ENCODE peak calls at places on chromosome X, in eight cellular contexts. One of them, this sample, is unnamed.

GRCh38 chrX:1673337-1673736 is 58.5 kb downstream of the ASMT start:
- DNase-seq in upper lobe of left lung: no peak
- DNase-seq in MM.1S: peak; percentile 25
- DNase-seq in Calu3: peak; percentile 44
- DNase-seq in tibial artery: peak; percentile 16
- DNase-seq in cardiac muscle cell: peak; percentile 10
- DNase-seq in DND-41: peak; percentile 50
- DNase-seq in cardiac fibroblast: peak; percentile 44
- DNase-seq in this sample: no peak

GRCh38 chrX:29136904-29137303 is 549.7 kb downstream of the IL1RAPL1 start:
- DNase-seq in upper lobe of left lung: no peak
- DNase-seq in MM.1S: no peak
- DNase-seq in Calu3: no peak
- DNase-seq in tibial artery: no peak
- DNase-seq in cardiac muscle cell: no peak
- DNase-seq in DND-41: no peak
- DNase-seq in cardiac fibroblast: no peak
- DNase-seq in this sample: no peak

GRCh38 chrX:153724252-153725038 is at the start of the genes ABCD1 and BCAP31:
- DNase-seq in upper lobe of left lung: peak; percentile 98
- DNase-seq in MM.1S: peak; percentile 85
- DNase-seq in Calu3: peak; percentile 95
- DNase-seq in tibial artery: peak; percentile 94
- DNase-seq in cardiac muscle cell: peak; percentile 90
- DNase-seq in DND-41: peak; percentile 90
- DNase-seq in cardiac fibroblast: peak; percentile 83
- DNase-seq in this sample: peak; percentile 44

GRCh38 chrX:121479406-121479805 is 432.0 kb downstream of the GLUD2 start:
- DNase-seq in upper lobe of left lung: no peak
- DNase-seq in MM.1S: no peak
- DNase-seq in Calu3: no peak
- DNase-seq in tibial artery: no peak
- DNase-seq in cardiac muscle cell: no peak
- DNase-seq in DND-41: no peak
- DNase-seq in cardiac fibroblast: peak; percentile 1
- DNase-seq in this sample: no peak

GRCh38 chrX:51332188-51332942 is at the start of gene NUDT10:
- DNase-seq in upper lobe of left lung: peak; percentile 88
- DNase-seq in MM.1S: no peak
- DNase-seq in Calu3: no peak
- DNase-seq in tibial artery: peak; percentile 67
- DNase-seq in cardiac muscle cell: peak; percentile 86
- DNase-seq in DND-41: no peak
- DNase-seq in cardiac fibroblast: no peak
- DNase-seq in this sample: no peak

GRCh38 chrX:103220511-103221406 is 5.9 kb downstream of the BEX4 start:
- DNase-seq in upper lobe of left lung: peak; percentile 71
- DNase-seq in MM.1S: no peak
- DNase-seq in Calu3: no peak
- DNase-seq in tibial artery: no peak
- DNase-seq in cardiac muscle cell: no peak
- DNase-seq in DND-41: no peak
- DNase-seq in cardiac fibroblast: no peak
- DNase-seq in this sample: no peak

GRCh38 chrX:18424482-18425198 is 768 bp upstream of the CDKL5 start:
- DNase-seq in upper lobe of left lung: no peak
- DNase-seq in MM.1S: peak; percentile 33
- DNase-seq in Calu3: no peak
- DNase-seq in tibial artery: no peak
- DNase-seq in cardiac muscle cell: peak; percentile 53
- DNase-seq in DND-41: peak; percentile 39
- DNase-seq in cardiac fibroblast: peak; percentile 33
- DNase-seq in this sample: no peak

GRCh38 chrX:36445576-36445975 is 526.0 kb downstream of the CFAP47 start:
- DNase-seq in upper lobe of left lung: no peak
- DNase-seq in MM.1S: peak; percentile 46
- DNase-seq in Calu3: no peak
- DNase-seq in tibial artery: no peak
- DNase-seq in cardiac muscle cell: no peak
- DNase-seq in DND-41: no peak
- DNase-seq in cardiac fibroblast: no peak
- DNase-seq in this sample: no peak

GRCh38 chrX:76064825-76065224 is 108.0 kb upstream of the PBDC1 start:
- DNase-seq in upper lobe of left lung: no peak
- DNase-seq in MM.1S: no peak
- DNase-seq in Calu3: no peak
- DNase-seq in tibial artery: no peak
- DNase-seq in cardiac muscle cell: no peak
- DNase-seq in DND-41: no peak
- DNase-seq in cardiac fibroblast: no peak
- DNase-seq in this sample: no peak

GRCh38 chrX:2967998-2968909 is 38.1 kb upstream of the ARSH start:
- DNase-seq in upper lobe of left lung: no peak
- DNase-seq in MM.1S: no peak
- DNase-seq in Calu3: no peak
- DNase-seq in tibial artery: no peak
- DNase-seq in cardiac muscle cell: no peak
- DNase-seq in DND-41: no peak
- DNase-seq in cardiac fibroblast: peak; percentile 49
- DNase-seq in this sample: peak; percentile 53

GRCh38 chrX:130093271-130093670 is 17.0 kb downstream of the ELF4 start:
- DNase-seq in upper lobe of left lung: no peak
- DNase-seq in MM.1S: no peak
- DNase-seq in Calu3: no peak
- DNase-seq in tibial artery: no peak
- DNase-seq in cardiac muscle cell: no peak
- DNase-seq in DND-41: no peak
- DNase-seq in cardiac fibroblast: no peak
- DNase-seq in this sample: no peak

GRCh38 chrX:56764153-56764974 is 35.3 kb downstream of the NBDY start:
- DNase-seq in upper lobe of left lung: peak; percentile 37
- DNase-seq in MM.1S: peak; percentile 90
- DNase-seq in Calu3: peak; percentile 52
- DNase-seq in tibial artery: no peak
- DNase-seq in cardiac muscle cell: peak; percentile 41
- DNase-seq in DND-41: peak; percentile 78
- DNase-seq in cardiac fibroblast: peak; percentile 79
- DNase-seq in this sample: peak; percentile 85

GRCh38 chrX:9942086-9942485 is 25.1 kb upstream of the CLDN34 start:
- DNase-seq in upper lobe of left lung: no peak
- DNase-seq in MM.1S: peak; percentile 67
- DNase-seq in Calu3: no peak
- DNase-seq in tibial artery: no peak
- DNase-seq in cardiac muscle cell: no peak
- DNase-seq in DND-41: peak; percentile 87
- DNase-seq in cardiac fibroblast: no peak
- DNase-seq in this sample: no peak

GRCh38 chrX:138794285-138794684 is 82.8 kb upstream of the FGF13 start:
- DNase-seq in upper lobe of left lung: no peak
- DNase-seq in MM.1S: no peak
- DNase-seq in Calu3: no peak
- DNase-seq in tibial artery: no peak
- DNase-seq in cardiac muscle cell: no peak
- DNase-seq in DND-41: no peak
- DNase-seq in cardiac fibroblast: no peak
- DNase-seq in this sample: no peak

GRCh38 chrX:30196322-30196721 is 19.0 kb upstream of the MAGEB2 start:
- DNase-seq in upper lobe of left lung: no peak
- DNase-seq in MM.1S: peak; percentile 17
- DNase-seq in Calu3: no peak
- DNase-seq in tibial artery: no peak
- DNase-seq in cardiac muscle cell: peak; percentile 48
- DNase-seq in DND-41: no peak
- DNase-seq in cardiac fibroblast: no peak
- DNase-seq in this sample: no peak

GRCh38 chrX:47619486-47620302 is at the start of gene SYN1:
- DNase-seq in upper lobe of left lung: peak; percentile 95
- DNase-seq in MM.1S: peak; percentile 76
- DNase-seq in Calu3: peak; percentile 77
- DNase-seq in tibial artery: peak; percentile 80
- DNase-seq in cardiac muscle cell: peak; percentile 88
- DNase-seq in DND-41: peak; percentile 74
- DNase-seq in cardiac fibroblast: peak; percentile 77
- DNase-seq in this sample: peak; percentile 41
- TF ChIP-seq CTCF in upper lobe of left lung: no peak
- TF ChIP-seq CTCF in MM.1S: no peak
- TF ChIP-seq CTCF in Calu3: no peak
- TF ChIP-seq CTCF in tibial artery: no peak
- TF ChIP-seq CTCF in cardiac muscle cell: no peak
- TF ChIP-seq CTCF in DND-41: peak; percentile 28
- TF ChIP-seq CTCF in cardiac fibroblast: no peak
- TF ChIP-seq CTCF in this sample: peak; percentile 3

GRCh38 chrX:12567857-12568256 is 223.4 kb upstream of the PRPS2 start:
- DNase-seq in upper lobe of left lung: no peak
- DNase-seq in MM.1S: no peak
- DNase-seq in Calu3: peak; percentile 16
- DNase-seq in tibial artery: no peak
- DNase-seq in cardiac muscle cell: peak; percentile 1
- DNase-seq in DND-41: peak; percentile 4
- DNase-seq in cardiac fibroblast: peak; percentile 52
- DNase-seq in this sample: no peak
- TF ChIP-seq CTCF in upper lobe of left lung: peak; percentile 8
- TF ChIP-seq CTCF in MM.1S: peak; percentile 63
- TF ChIP-seq CTCF in Calu3: peak; percentile 19
- TF ChIP-seq CTCF in tibial artery: peak; percentile 8
- TF ChIP-seq CTCF in cardiac muscle cell: peak; percentile 68
- TF ChIP-seq CTCF in DND-41: peak; percentile 66
- TF ChIP-seq CTCF in cardiac fibroblast: peak; percentile 61
- TF ChIP-seq CTCF in this sample: peak; percentile 66

DNA sequence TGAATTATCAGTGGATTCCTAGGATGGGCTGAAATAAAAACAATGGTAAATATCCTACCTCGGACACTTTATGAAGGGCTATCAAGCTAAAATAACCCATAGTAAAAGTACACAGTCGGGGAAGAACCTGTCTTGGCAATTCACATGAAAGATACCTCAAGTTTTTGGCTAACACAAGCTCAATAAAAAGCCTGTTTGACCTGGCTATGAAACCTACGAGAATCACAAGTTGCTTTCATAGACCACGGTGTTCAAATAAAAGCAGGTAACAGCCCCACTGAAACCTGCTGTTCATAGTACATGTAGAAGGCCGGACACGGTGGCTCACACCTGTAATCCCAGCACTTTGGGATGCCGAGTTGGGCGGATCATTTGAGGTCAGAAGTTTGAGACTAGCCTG is 12.3 kb downstream of the RLIM start:
- DNase-seq in upper lobe of left lung: no peak
- DNase-seq in MM.1S: no peak
- DNase-seq in Calu3: no peak
- DNase-seq in tibial artery: no peak
- DNase-seq in cardiac muscle cell: no peak
- DNase-seq in DND-41: no peak
- DNase-seq in cardiac fibroblast: no peak
- DNase-seq in this sample: no peak
- TF ChIP-seq CTCF in upper lobe of left lung: no peak
- TF ChIP-seq CTCF in MM.1S: no peak
- TF ChIP-seq CTCF in Calu3: no peak
- TF ChIP-seq CTCF in tibial artery: no peak
- TF ChIP-seq CTCF in cardiac muscle cell: no peak
- TF ChIP-seq CTCF in DND-41: no peak
- TF ChIP-seq CTCF in cardiac fibroblast: no peak
- TF ChIP-seq CTCF in this sample: no peak

GRCh38 chrX:115284877-115285276 is 4.6 kb upstream of the LUZP4 start:
- DNase-seq in upper lobe of left lung: no peak
- DNase-seq in MM.1S: no peak
- DNase-seq in Calu3: no peak
- DNase-seq in tibial artery: no peak
- DNase-seq in cardiac muscle cell: no peak
- DNase-seq in DND-41: no peak
- DNase-seq in cardiac fibroblast: peak; percentile 1
- DNase-seq in this sample: no peak
- TF ChIP-seq CTCF in upper lobe of left lung: no peak
- TF ChIP-seq CTCF in MM.1S: no peak
- TF ChIP-seq CTCF in Calu3: no peak
- TF ChIP-seq CTCF in tibial artery: no peak
- TF ChIP-seq CTCF in cardiac muscle cell: peak; percentile 7
- TF ChIP-seq CTCF in DND-41: no peak
- TF ChIP-seq CTCF in cardiac fibroblast: no peak
- TF ChIP-seq CTCF in this sample: no peak

DNA sequence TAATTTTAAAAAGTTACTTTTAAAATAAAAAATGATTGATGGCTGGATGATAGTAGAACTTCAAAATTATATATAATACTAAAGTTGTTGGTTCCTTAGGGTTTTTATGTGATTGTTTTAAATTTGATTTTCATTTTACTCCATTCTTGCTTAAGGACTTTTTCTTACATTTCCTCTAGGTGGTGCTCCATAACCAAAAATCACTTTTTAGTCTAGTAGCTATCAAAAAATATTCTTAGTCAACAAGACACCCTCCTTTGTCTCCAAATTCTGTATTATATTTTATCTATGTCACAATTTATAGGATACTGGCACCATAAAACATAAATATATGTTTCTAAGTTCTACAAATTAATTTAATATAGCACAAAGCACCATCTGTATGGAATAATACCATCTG is 67.2 kb upstream of the BRWD3 start:
- DNase-seq in upper lobe of left lung: no peak
- DNase-seq in MM.1S: peak; percentile 48
- DNase-seq in Calu3: no peak
- DNase-seq in tibial artery: no peak
- DNase-seq in cardiac muscle cell: peak; percentile 12
- DNase-seq in DND-41: no peak
- DNase-seq in cardiac fibroblast: peak; percentile 57
- DNase-seq in this sample: peak; percentile 16
- TF ChIP-seq CTCF in upper lobe of left lung: no peak
- TF ChIP-seq CTCF in MM.1S: peak; percentile 46
- TF ChIP-seq CTCF in Calu3: no peak
- TF ChIP-seq CTCF in tibial artery: peak; percentile 27
- TF ChIP-seq CTCF in cardiac muscle cell: peak; percentile 22
- TF ChIP-seq CTCF in DND-41: peak; percentile 48
- TF ChIP-seq CTCF in cardiac fibroblast: peak; percentile 31
- TF ChIP-seq CTCF in this sample: no peak

DNA sequence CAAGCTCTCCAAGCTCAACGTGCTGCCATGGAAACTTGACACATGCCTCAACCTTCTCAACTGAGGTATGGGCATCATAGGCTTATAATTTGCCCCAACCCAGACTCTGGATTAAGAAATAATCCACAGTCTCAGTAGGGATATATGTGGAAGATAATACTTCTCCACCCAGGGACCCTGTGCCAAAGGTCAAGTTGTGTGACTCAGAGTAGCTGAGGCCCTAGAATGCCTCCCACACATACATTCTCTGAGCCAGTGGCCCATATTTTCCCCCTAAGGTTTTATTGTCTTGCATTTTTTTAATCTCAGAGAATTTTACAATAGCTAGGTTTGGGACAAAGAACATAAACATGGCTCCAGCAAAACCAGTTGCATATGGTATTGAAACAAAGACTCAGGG is 283.1 kb downstream of the IDS start:
- DNase-seq in upper lobe of left lung: no peak
- DNase-seq in MM.1S: no peak
- DNase-seq in Calu3: no peak
- DNase-seq in tibial artery: no peak
- DNase-seq in cardiac muscle cell: no peak
- DNase-seq in DND-41: no peak
- DNase-seq in cardiac fibroblast: no peak
- DNase-seq in this sample: no peak
- TF ChIP-seq CTCF in upper lobe of left lung: no peak
- TF ChIP-seq CTCF in MM.1S: no peak
- TF ChIP-seq CTCF in Calu3: no peak
- TF ChIP-seq CTCF in tibial artery: no peak
- TF ChIP-seq CTCF in cardiac muscle cell: no peak
- TF ChIP-seq CTCF in DND-41: no peak
- TF ChIP-seq CTCF in cardiac fibroblast: no peak
- TF ChIP-seq CTCF in this sample: no peak